ENCODE peak calls at places on chromosomes 1 and 21, in nine cellular contexts. One of them, this sample, is unnamed.

GRCh38 chr1:204989266-204990058 is 53.5 kb upstream of the CNTN2 start:
- DNase-seq in AG10803: peak; percentile 68
- DNase-seq in right cardiac atrium: peak; percentile 63
- DNase-seq in cardiac fibroblast: peak; percentile 78
- DNase-seq in H7: peak; percentile 96
- DNase-seq in sigmoid colon: peak; percentile 87
- DNase-seq in AG04450: peak; percentile 36
- DNase-seq in fibroblast of lung: peak; percentile 75
- DNase-seq in testis: peak; percentile 76
- DNase-seq in this sample: peak; percentile 62

GRCh38 chr1:53139911-53140310 is 2.5 kb downstream of the SLC1A7 start:
- DNase-seq in AG10803: peak; percentile 86
- DNase-seq in right cardiac atrium: no peak
- DNase-seq in cardiac fibroblast: peak; percentile 79
- DNase-seq in H7: no peak
- DNase-seq in sigmoid colon: no peak
- DNase-seq in AG04450: no peak
- DNase-seq in fibroblast of lung: peak; percentile 46
- DNase-seq in testis: no peak
- DNase-seq in this sample: peak; percentile 62

GRCh38 chr1:228377664-228378452 is 28.8 kb downstream of the TRIM11 start:
- DNase-seq in AG10803: no peak
- DNase-seq in right cardiac atrium: no peak
- DNase-seq in cardiac fibroblast: no peak
- DNase-seq in H7: peak; percentile 54
- DNase-seq in sigmoid colon: peak; percentile 66
- DNase-seq in AG04450: no peak
- DNase-seq in fibroblast of lung: no peak
- DNase-seq in testis: no peak
- DNase-seq in this sample: no peak

GRCh38 chr21:45029298-45029967 is 44.9 kb upstream of the ADARB1 start:
- DNase-seq in AG10803: peak; percentile 50
- DNase-seq in right cardiac atrium: peak; percentile 61
- DNase-seq in cardiac fibroblast: peak; percentile 46
- DNase-seq in H7: peak; percentile 92
- DNase-seq in sigmoid colon: no peak
- DNase-seq in AG04450: no peak
- DNase-seq in fibroblast of lung: no peak
- DNase-seq in testis: no peak
- DNase-seq in this sample: peak; percentile 46

GRCh38 chr1:201137579-201138310 is 10.8 kb upstream of the ASCL5 start:
- DNase-seq in AG10803: peak; percentile 89
- DNase-seq in right cardiac atrium: peak; percentile 87
- DNase-seq in cardiac fibroblast: peak; percentile 81
- DNase-seq in H7: no peak
- DNase-seq in sigmoid colon: peak; percentile 90
- DNase-seq in AG04450: peak; percentile 79
- DNase-seq in fibroblast of lung: peak; percentile 94
- DNase-seq in testis: peak; percentile 36
- DNase-seq in this sample: peak; percentile 94

GRCh38 chr1:227786673-227787512 is 28.6 kb upstream of the PRSS38 start:
- DNase-seq in AG10803: no peak
- DNase-seq in right cardiac atrium: no peak
- DNase-seq in cardiac fibroblast: no peak
- DNase-seq in H7: peak; percentile 72
- DNase-seq in sigmoid colon: no peak
- DNase-seq in AG04450: no peak
- DNase-seq in fibroblast of lung: no peak
- DNase-seq in testis: no peak
- DNase-seq in this sample: no peak

GRCh38 chr21:17931080-17931479 is 111.9 kb upstream of the C21orf91 start:
- DNase-seq in AG10803: no peak
- DNase-seq in right cardiac atrium: no peak
- DNase-seq in cardiac fibroblast: no peak
- DNase-seq in H7: peak; percentile 14
- DNase-seq in sigmoid colon: no peak
- DNase-seq in AG04450: no peak
- DNase-seq in fibroblast of lung: no peak
- DNase-seq in testis: no peak
- DNase-seq in this sample: no peak

GRCh38 chr1:24468605-24469004 is 34.0 kb upstream of the RCAN3 start:
- DNase-seq in AG10803: no peak
- DNase-seq in right cardiac atrium: no peak
- DNase-seq in cardiac fibroblast: no peak
- DNase-seq in H7: no peak
- DNase-seq in sigmoid colon: no peak
- DNase-seq in AG04450: no peak
- DNase-seq in fibroblast of lung: no peak
- DNase-seq in testis: no peak
- DNase-seq in this sample: no peak

GRCh38 chr1:36034692-36035091 is 49.2 kb upstream of the TEKT2 start:
- DNase-seq in AG10803: peak; percentile 45
- DNase-seq in right cardiac atrium: no peak
- DNase-seq in cardiac fibroblast: peak; percentile 80
- DNase-seq in H7: no peak
- DNase-seq in sigmoid colon: no peak
- DNase-seq in AG04450: no peak
- DNase-seq in fibroblast of lung: peak; percentile 87
- DNase-seq in testis: no peak
- DNase-seq in this sample: peak; percentile 24

GRCh38 chr1:246724725-246725095 is 501 bp downstream of the SCCPDH start:
- DNase-seq in AG10803: peak; percentile 31
- DNase-seq in right cardiac atrium: no peak
- DNase-seq in cardiac fibroblast: peak; percentile 61
- DNase-seq in H7: peak; percentile 58
- DNase-seq in sigmoid colon: no peak
- DNase-seq in AG04450: no peak
- DNase-seq in fibroblast of lung: peak; percentile 48
- DNase-seq in testis: peak; percentile 38
- DNase-seq in this sample: peak; percentile 62

GRCh38 chr1:39933956-39934941 is 20.7 kb upstream of the MFSD2A start:
- DNase-seq in AG10803: peak; percentile 100
- DNase-seq in right cardiac atrium: peak; percentile 86
- DNase-seq in cardiac fibroblast: peak; percentile 97
- DNase-seq in H7: no peak
- DNase-seq in sigmoid colon: peak; percentile 91
- DNase-seq in AG04450: peak; percentile 75
- DNase-seq in fibroblast of lung: peak; percentile 76
- DNase-seq in testis: peak; percentile 49
- DNase-seq in this sample: peak; percentile 100

GRCh38 chr1:34870395-34870794 is 10.8 kb upstream of the SMIM12 start:
- DNase-seq in AG10803: no peak
- DNase-seq in right cardiac atrium: no peak
- DNase-seq in cardiac fibroblast: no peak
- DNase-seq in H7: peak; percentile 38
- DNase-seq in sigmoid colon: no peak
- DNase-seq in AG04450: no peak
- DNase-seq in fibroblast of lung: no peak
- DNase-seq in testis: no peak
- DNase-seq in this sample: no peak

GRCh38 chr1:34871443-34872132 is 12.0 kb upstream of the SMIM12 start:
- DNase-seq in AG10803: no peak
- DNase-seq in right cardiac atrium: no peak
- DNase-seq in cardiac fibroblast: no peak
- DNase-seq in H7: no peak
- DNase-seq in sigmoid colon: no peak
- DNase-seq in AG04450: no peak
- DNase-seq in fibroblast of lung: no peak
- DNase-seq in testis: peak; percentile 67
- DNase-seq in this sample: no peak

GRCh38 chr1:34876406-34876805 is 16.9 kb upstream of the SMIM12 start:
- DNase-seq in AG10803: no peak
- DNase-seq in right cardiac atrium: no peak
- DNase-seq in cardiac fibroblast: no peak
- DNase-seq in H7: no peak
- DNase-seq in sigmoid colon: no peak
- DNase-seq in AG04450: no peak
- DNase-seq in fibroblast of lung: no peak
- DNase-seq in testis: no peak
- DNase-seq in this sample: no peak

GRCh38 chr1:34872133-34872503 is 12.6 kb upstream of the SMIM12 start:
- DNase-seq in AG10803: no peak
- DNase-seq in right cardiac atrium: no peak
- DNase-seq in cardiac fibroblast: no peak
- DNase-seq in H7: no peak
- DNase-seq in sigmoid colon: no peak
- DNase-seq in AG04450: no peak
- DNase-seq in fibroblast of lung: no peak
- DNase-seq in testis: no peak
- DNase-seq in this sample: no peak

DNA sequence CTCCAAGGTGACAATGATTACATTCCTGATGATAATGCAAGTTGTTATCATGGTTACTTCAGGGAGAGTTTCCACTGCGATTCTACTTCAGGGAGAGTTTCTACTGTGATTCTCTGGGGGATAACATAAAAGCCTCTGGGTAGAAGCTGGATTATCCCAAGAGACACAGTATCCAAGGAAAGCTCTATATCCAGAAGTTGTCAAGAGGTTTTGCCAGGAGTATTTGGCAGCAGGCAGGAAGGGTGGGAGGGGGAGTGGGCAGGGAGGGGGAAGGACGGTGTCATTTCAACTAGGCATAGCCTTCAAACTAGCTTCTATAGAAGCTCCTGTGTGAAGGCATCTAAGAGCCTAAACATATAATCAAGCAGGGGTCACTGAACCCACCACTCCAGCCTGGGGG is 15.0 kb upstream of the SMIM12 start:
- DNase-seq in AG10803: no peak
- DNase-seq in right cardiac atrium: no peak
- DNase-seq in cardiac fibroblast: no peak
- DNase-seq in H7: no peak
- DNase-seq in sigmoid colon: no peak
- DNase-seq in AG04450: no peak
- DNase-seq in fibroblast of lung: no peak
- DNase-seq in testis: no peak
- DNase-seq in this sample: no peak
- H3K4me3 ChIP-seq in AG10803: no peak overlapping the region
- H3K4me3 ChIP-seq in right cardiac atrium: no peak overlapping the region
- H3K4me3 ChIP-seq in cardiac fibroblast: no peak overlapping the region
- H3K4me3 ChIP-seq in H7: no peak overlapping the region
- H3K4me3 ChIP-seq in sigmoid colon: no peak overlapping the region
- H3K4me3 ChIP-seq in AG04450: no peak overlapping the region
- H3K4me3 ChIP-seq in fibroblast of lung: no peak overlapping the region
- H3K4me3 ChIP-seq in testis: no peak overlapping the region
- H3K4me3 ChIP-seq in this sample: no peak overlapping the region

GRCh38 chr1:243943671-243944428 is 93.8 kb upstream of the AKT3 start:
- DNase-seq in AG10803: no peak
- DNase-seq in right cardiac atrium: no peak
- DNase-seq in cardiac fibroblast: no peak
- DNase-seq in H7: peak; percentile 67
- DNase-seq in sigmoid colon: no peak
- DNase-seq in AG04450: no peak
- DNase-seq in fibroblast of lung: no peak
- DNase-seq in testis: no peak
- DNase-seq in this sample: no peak

GRCh38 chr1:243944429-243945160 is 94.6 kb upstream of the AKT3 start:
- DNase-seq in AG10803: no peak
- DNase-seq in right cardiac atrium: no peak
- DNase-seq in cardiac fibroblast: peak; percentile 45
- DNase-seq in H7: peak; percentile 74
- DNase-seq in sigmoid colon: no peak
- DNase-seq in AG04450: no peak
- DNase-seq in fibroblast of lung: peak; percentile 27
- DNase-seq in testis: no peak
- DNase-seq in this sample: peak; percentile 65

GRCh38 chr1:243945727-243946126 is 95.7 kb upstream of the AKT3 start:
- DNase-seq in AG10803: no peak
- DNase-seq in right cardiac atrium: no peak
- DNase-seq in cardiac fibroblast: no peak
- DNase-seq in H7: no peak
- DNase-seq in sigmoid colon: no peak
- DNase-seq in AG04450: no peak
- DNase-seq in fibroblast of lung: no peak
- DNase-seq in testis: no peak
- DNase-seq in this sample: no peak

GRCh38 chr1:243946946-243947345 is 96.9 kb upstream of the AKT3 start:
- DNase-seq in AG10803: no peak
- DNase-seq in right cardiac atrium: no peak
- DNase-seq in cardiac fibroblast: peak; percentile 52
- DNase-seq in H7: peak; percentile 78
- DNase-seq in sigmoid colon: no peak
- DNase-seq in AG04450: no peak
- DNase-seq in fibroblast of lung: no peak
- DNase-seq in testis: no peak
- DNase-seq in this sample: peak; percentile 54

DNA sequence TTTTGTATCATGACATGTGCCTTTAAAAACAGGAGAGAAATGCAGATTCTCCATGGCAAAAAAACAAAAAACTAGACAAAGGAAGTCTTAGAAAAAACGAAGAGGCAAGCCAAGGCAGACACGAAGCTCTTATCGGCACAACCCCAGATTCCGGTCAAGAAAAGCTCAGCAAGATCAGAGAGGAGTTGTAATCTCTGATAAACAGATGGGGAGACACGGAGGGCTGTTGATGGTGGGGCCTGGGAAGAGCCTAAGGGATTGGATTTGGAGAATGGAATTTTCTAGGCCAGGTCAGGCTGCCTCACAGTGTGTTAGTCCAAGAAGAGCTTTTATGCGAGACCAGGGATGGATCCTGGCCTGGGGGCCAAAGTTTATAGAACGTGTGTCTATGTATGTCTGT is 96.2 kb upstream of the AKT3 start:
- DNase-seq in AG10803: no peak
- DNase-seq in right cardiac atrium: no peak
- DNase-seq in cardiac fibroblast: no peak
- DNase-seq in H7: no peak
- DNase-seq in sigmoid colon: no peak
- DNase-seq in AG04450: no peak
- DNase-seq in fibroblast of lung: no peak
- DNase-seq in testis: no peak
- DNase-seq in this sample: no peak
- H3K4me3 ChIP-seq in AG10803: no peak overlapping the region
- H3K4me3 ChIP-seq in right cardiac atrium: no peak overlapping the region
- H3K4me3 ChIP-seq in cardiac fibroblast: no peak overlapping the region
- H3K4me3 ChIP-seq in H7: no peak overlapping the region
- H3K4me3 ChIP-seq in sigmoid colon: no peak overlapping the region
- H3K4me3 ChIP-seq in AG04450: no peak overlapping the region
- H3K4me3 ChIP-seq in fibroblast of lung: no peak overlapping the region
- H3K4me3 ChIP-seq in testis: no peak overlapping the region
- H3K4me3 ChIP-seq in this sample: no peak overlapping the region

DNA sequence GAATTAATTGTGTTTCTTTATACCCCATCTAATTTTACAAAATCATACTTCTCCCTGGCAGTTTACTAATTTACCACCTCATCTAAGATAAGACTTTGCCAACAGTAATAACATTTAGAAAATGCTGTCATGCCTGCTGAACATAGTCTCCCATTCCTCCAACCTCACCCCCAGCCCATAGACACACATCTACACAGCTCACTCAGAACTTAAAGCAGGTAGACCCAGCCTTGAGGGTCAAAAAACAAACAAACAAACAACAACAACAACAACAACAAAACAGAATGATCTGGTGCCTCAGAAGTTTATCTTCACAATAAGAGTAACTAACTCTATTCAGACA is 94.0 kb downstream of the ZC3H11B start:
- DNase-seq in AG10803: no peak
- DNase-seq in right cardiac atrium: no peak
- DNase-seq in cardiac fibroblast: no peak
- DNase-seq in H7: no peak
- DNase-seq in sigmoid colon: no peak
- DNase-seq in AG04450: no peak
- DNase-seq in fibroblast of lung: no peak
- DNase-seq in testis: no peak
- DNase-seq in this sample: no peak
- H3K4me3 ChIP-seq in AG10803: no peak overlapping the region
- H3K4me3 ChIP-seq in right cardiac atrium: no peak overlapping the region
- H3K4me3 ChIP-seq in cardiac fibroblast: no peak overlapping the region
- H3K4me3 ChIP-seq in H7: no peak overlapping the region
- H3K4me3 ChIP-seq in sigmoid colon: no peak overlapping the region
- H3K4me3 ChIP-seq in AG04450: no peak overlapping the region
- H3K4me3 ChIP-seq in fibroblast of lung: no peak overlapping the region
- H3K4me3 ChIP-seq in testis: no peak overlapping the region
- H3K4me3 ChIP-seq in this sample: no peak overlapping the region

GRCh38 chr1:8097077-8097799 is 71.1 kb upstream of the ERRFI1 start:
- DNase-seq in AG10803: peak; percentile 83
- DNase-seq in right cardiac atrium: no peak
- DNase-seq in cardiac fibroblast: peak; percentile 97
- DNase-seq in H7: no peak
- DNase-seq in sigmoid colon: no peak
- DNase-seq in AG04450: no peak
- DNase-seq in fibroblast of lung: peak; percentile 99
- DNase-seq in testis: no peak
- DNase-seq in this sample: peak; percentile 94
- H3K4me3 ChIP-seq in AG10803: no peak overlapping the region
- H3K4me3 ChIP-seq in right cardiac atrium: no peak overlapping the region
- H3K4me3 ChIP-seq in cardiac fibroblast: no peak overlapping the region
- H3K4me3 ChIP-seq in H7: no peak overlapping the region
- H3K4me3 ChIP-seq in sigmoid colon: no peak overlapping the region
- H3K4me3 ChIP-seq in AG04450: no peak overlapping the region
- H3K4me3 ChIP-seq in fibroblast of lung: no peak overlapping the region
- H3K4me3 ChIP-seq in testis: no peak overlapping the region
- H3K4me3 ChIP-seq in this sample: no peak overlapping the region